ENCODE peak calls at places on chromosome 12, in nine cellular contexts. B is fibroblast of mammary gland, S is lower lobe of right lung, E is fibroblast of the aortic adventitia, N is endothelial cell of umbilical vein, A is fibroblast of pulmonary artery, U is suprapubic skin, V is dorsolateral prefrontal cortex, X is mucosa of descending colon. C is an unnamed sample.
A peak's percentile ranks its signal among the peaks of the same experiment; 100 is the strongest.

GRCh38 chr12:12443482-12443881 is 86.6 kb downstream of the BORCS5 start:
- DNase-seq in N (peak; percentile 85), B (peak; percentile 50), E (peak; percentile 85), X (no peak), A (peak; percentile 67), S (no peak), V (no peak), U (no peak), C (no peak)

GRCh38 chr12:100823988-100824387 is 29.4 kb downstream of the ANO4 start:
- DNase-seq in N (no peak), B (peak; percentile 82), U (no peak), S (no peak), E (no peak), V (no peak), X (no peak), A (peak; percentile 16), C (peak; percentile 16)

GRCh38 chr12:85693093-85693665 is 143.0 kb downstream of the RASSF9 start:
- DNase-seq in U (no peak), B (no peak), X (no peak), E (no peak), V (no peak), A (no peak), N (no peak), S (no peak), C (no peak)

GRCh38 chr12:2345902-2346301 is 293.1 kb downstream of the CACNA1C start:
- DNase-seq in B (no peak), E (no peak), A (no peak), S (no peak), V (no peak), X (no peak), N (no peak), U (no peak), C (no peak)

GRCh38 chr12:106601031-106601430 is 18.2 kb downstream of the RFX4 start:
- DNase-seq in N (no peak), V (no peak), A (no peak), E (no peak), S (no peak), U (no peak), B (no peak), X (no peak), C (no peak)

GRCh38 chr12:75635606-75636444 is 124.4 kb upstream of the KRR1 start:
- DNase-seq in A (peak; percentile 77), V (no peak), S (no peak), E (peak; percentile 80), X (no peak), N (peak; percentile 74), B (peak; percentile 96), U (no peak), C (peak; percentile 42)

GRCh38 chr12:4438834-4439596 is 6.6 kb downstream of the FGF6 start:
- DNase-seq in E (no peak), U (peak; percentile 38), V (no peak), A (no peak), N (no peak), B (no peak), X (no peak), S (no peak), C (no peak)

GRCh38 chr12:13116971-13117370 is 13.5 kb upstream of the GSG1 start:
- DNase-seq in A (no peak), S (no peak), X (no peak), B (no peak), E (no peak), V (no peak), N (no peak), U (no peak), C (no peak)

GRCh38 chr12:124514145-124514995 is 53.0 kb downstream of the NCOR2 start:
- DNase-seq in N (no peak), E (no peak), U (no peak), B (no peak), A (no peak), V (no peak), X (no peak), S (no peak), C (no peak)

GRCh38 chr12:110301065-110301806 is 20.2 kb downstream of the ATP2A2 start:
- DNase-seq in V (no peak), N (peak; percentile 43), B (peak; percentile 76), X (no peak), U (no peak), A (peak; percentile 52), S (no peak), E (peak; percentile 57), C (no peak)

GRCh38 chr12:26853303-26854027 is 20.5 kb upstream of the ITPR2 start:
- DNase-seq in S (peak; percentile 79), A (peak; percentile 78), N (peak; percentile 74), X (peak; percentile 83), B (peak; percentile 65), U (peak; percentile 82), E (peak; percentile 75), V (peak; percentile 65), C (no peak)

GRCh38 chr12:12721251-12721689 is 4.1 kb downstream of the CDKN1B start:
- DNase-seq in B (no peak), N (no peak), U (no peak), X (peak; percentile 75), V (no peak), A (no peak), E (peak; percentile 27), S (no peak), C (no peak)

GRCh38 chr12:93603762-93604161 is 31.3 kb downstream of the SOCS2 start:
- DNase-seq in X (no peak), B (no peak), N (no peak), A (no peak), S (no peak), E (no peak), U (no peak), V (no peak), C (no peak)
- TF ChIP-seq CTCF in X (no peak), B (no peak), N (no peak), A (no peak), S (no peak), E (no peak), U (no peak), V (no peak), C (no peak)

GRCh38 chr12:55585817-55586216 is 13.5 kb downstream of the OR2AP1 start:
- DNase-seq in S (no peak), V (no peak), U (no peak), A (no peak), N (no peak), E (no peak), X (no peak), B (no peak), C (no peak)

DNA sequence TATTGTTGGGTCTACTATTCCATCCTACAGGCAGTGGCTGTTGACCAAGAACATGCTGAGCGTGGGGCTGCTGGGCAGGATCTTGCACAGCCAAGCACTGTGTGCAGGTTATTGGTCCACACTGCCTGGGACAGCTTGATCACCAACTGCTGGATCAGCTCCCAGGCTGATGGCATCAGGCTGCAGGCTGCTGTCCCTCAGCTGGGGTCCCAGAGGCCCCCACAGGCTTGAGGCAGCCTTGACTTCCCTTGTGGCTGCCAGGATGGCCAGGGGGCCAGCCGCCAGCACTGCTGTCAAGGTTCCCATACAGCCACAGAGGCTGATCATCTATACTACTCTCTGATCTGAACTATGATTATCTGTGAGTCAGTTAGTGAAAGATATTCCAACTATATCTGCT is 9.8 kb downstream of the OR2AP1 start:
- DNase-seq in B (no peak), X (no peak), E (no peak), A (no peak), S (no peak), V (no peak), N (no peak), U (no peak), C (no peak)
- H3K4me3 ChIP-seq in B (no peak overlapping the region), X (no peak overlapping the region), E (no peak overlapping the region), A (no peak overlapping the region), S (no peak overlapping the region), V (no peak overlapping the region), N (no peak overlapping the region), U (no peak overlapping the region), C (no peak overlapping the region)

DNA sequence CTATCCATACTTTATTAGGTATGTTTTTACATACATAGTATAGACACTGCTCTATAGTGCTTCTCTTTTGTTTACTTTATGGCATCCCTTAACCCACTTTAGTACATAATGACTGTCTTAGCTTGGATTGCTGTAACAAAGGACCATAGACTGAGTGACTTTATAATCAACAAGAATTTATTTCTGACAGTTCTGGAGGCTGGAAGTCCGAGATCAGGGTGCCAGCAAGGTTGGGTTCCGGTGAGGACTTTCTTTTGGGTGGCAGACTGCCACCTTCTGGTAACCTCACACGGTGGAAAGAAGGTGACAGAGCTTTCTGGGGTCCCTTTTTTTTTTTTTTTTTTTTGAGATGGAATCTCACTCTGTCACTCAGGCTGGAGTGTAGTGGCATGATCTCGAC is 48.6 kb upstream of the PPM1H start:
- DNase-seq in A (no peak), B (no peak), V (no peak), E (no peak), X (peak; percentile 16), N (no peak), U (no peak), S (no peak), C (no peak)
- TF ChIP-seq CTCF in A (no peak), B (no peak), V (peak; percentile 34), E (no peak), X (no peak), N (no peak), U (no peak), S (no peak), C (no peak)

DNA sequence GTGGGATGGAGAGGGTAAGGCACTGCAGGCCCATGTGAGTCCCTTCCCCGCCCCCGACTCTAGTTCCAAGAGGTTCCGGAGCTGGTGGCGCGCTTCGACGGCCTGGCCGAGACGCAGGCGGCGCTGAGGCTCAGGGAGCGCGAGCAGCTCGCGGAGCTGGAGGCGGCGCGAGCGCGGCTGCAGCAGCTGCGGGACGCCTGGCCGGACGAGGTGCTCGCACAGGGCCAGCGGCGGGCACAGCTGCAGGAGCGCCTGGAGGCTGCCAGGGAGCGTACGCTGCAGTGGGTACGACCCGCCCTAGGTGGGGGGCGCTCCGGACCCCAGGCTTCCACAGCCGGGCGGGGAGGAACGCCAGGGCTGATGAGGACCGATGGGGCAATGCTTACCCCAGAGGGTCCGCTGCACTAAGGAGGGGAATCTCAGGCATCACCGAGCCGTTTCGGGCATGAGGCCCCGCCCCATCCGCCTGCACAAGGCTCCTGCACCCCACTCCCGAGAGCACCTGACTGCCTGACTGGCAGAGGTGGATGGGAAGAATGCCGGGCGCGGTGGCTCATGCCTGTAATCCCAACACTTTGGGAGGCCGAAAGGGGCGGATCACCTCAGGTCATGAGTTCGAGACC is 4.9 kb downstream of the CFAP73 start:
- DNase-seq in U (no peak), V (no peak), X (no peak), E (peak; percentile 11), A (peak; percentile 28), B (peak; percentile 12), S (no peak), N (peak; percentile 22), C (no peak)
- H3K4me3 ChIP-seq in U (peak overlapping the region; percentile 22), V (peak overlapping the region; percentile 24), X (no peak overlapping the region), E (peak overlapping the region; percentile 22), A (peak overlapping the region; percentile 17), B (no peak overlapping the region), S (peak overlapping the region; percentile 31), N (no peak overlapping the region), C (peak overlapping the region; percentile 8)

GRCh38 chr12:49232940-49233841 is 31.7 kb upstream of the TUBA1C start:
- DNase-seq in E (no peak), U (no peak), V (peak; percentile 74), N (peak; percentile 71), X (peak; percentile 26), A (peak; percentile 52), S (peak; percentile 51), B (peak; percentile 31), C (no peak)
- TF ChIP-seq CTCF in E (no peak), U (no peak), V (peak; percentile 26), N (no peak), X (no peak), A (peak; percentile 28), S (no peak), B (peak; percentile 4), C (peak; percentile 16)

GRCh38 chr12:114347861-114348260 is 58.1 kb downstream of the TBX5 start:
- DNase-seq in E (no peak), X (no peak), B (no peak), A (no peak), N (no peak), S (no peak), V (no peak), U (no peak), C (no peak)
- H3K4me3 ChIP-seq in E (no peak overlapping the region), X (no peak overlapping the region), B (no peak overlapping the region), A (no peak overlapping the region), N (no peak overlapping the region), S (no peak overlapping the region), V (no peak overlapping the region), U (no peak overlapping the region), C (no peak overlapping the region)